ENCODE peak calls at places on chromosomes 1 and 21, in five cellular contexts. Y is transverse colon, T is lower leg skin, K is prostate gland, A is breast epithelium. U is an unnamed sample.

GRCh38 chr1:177130426-177130825 is 34.1 kb downstream of the ASTN1 start:
- DNase-seq in Y (no peak), T (no peak), K (no peak), A (no peak), U (no peak)

GRCh38 chr1:205232122-205232820 is 4.5 kb downstream of the TMCC2 start:
- DNase-seq in Y (no peak), T (peak; percentile 70), K (no peak), A (no peak), U (no peak)

GRCh38 chr1:88801575-88802208 is 89.7 kb downstream of the GTF2B start:
- DNase-seq in Y (no peak), T (no peak), K (no peak), A (no peak), U (no peak)

GRCh38 chr1:23530089-23530749 is 814 bp downstream of the E2F2 start:
- DNase-seq in Y (peak; percentile 38), T (no peak), K (no peak), A (no peak), U (peak; percentile 77)

GRCh38 chr1:89806612-89807011 is 14.2 kb upstream of the LRRC8D start:
- DNase-seq in Y (no peak), T (no peak), K (no peak), A (no peak), U (no peak)

GRCh38 chr1:245216356-245217110 is 61.7 kb downstream of the KIF26B start:
- DNase-seq in Y (no peak), T (no peak), K (no peak), A (no peak), U (no peak)

GRCh38 chr1:89632213-89633102 is 462 bp upstream of the LRRC8C start:
- DNase-seq in Y (peak; percentile 84), T (peak; percentile 96), K (peak; percentile 61), A (peak; percentile 55), U (peak; percentile 92)

GRCh38 chr1:37513795-37514349 is 694 bp downstream of the MEAF6 start:
- DNase-seq in Y (peak; percentile 33), T (no peak), K (no peak), A (peak; percentile 22), U (peak; percentile 46)

GRCh38 chr1:41492341-41492848 is 7.9 kb upstream of the EDN2 start:
- DNase-seq in Y (peak; percentile 60), T (no peak), K (no peak), A (no peak), U (peak; percentile 77)

GRCh38 chr1:47941609-47942237 is 55.5 kb downstream of the TRABD2B start:
- DNase-seq in Y (no peak), T (peak; percentile 23), K (no peak), A (no peak), U (no peak)

GRCh38 chr1:162370721-162371120 is 5.9 kb downstream of the SPATA46 start:
- DNase-seq in Y (no peak), T (peak; percentile 9), K (no peak), A (no peak), U (no peak)

GRCh38 chr1:26787381-26787705 is 407 bp upstream of the PIGV start:
- DNase-seq in Y (peak; percentile 61), T (no peak), K (no peak), A (no peak), U (no peak)

GRCh38 chr21:42834730-42835191 is 44.6 kb downstream of the WDR4 start:
- DNase-seq in Y (no peak), T (peak; percentile 70), K (no peak), A (no peak), U (no peak)

GRCh38 chr1:97893844-97894243 is 27.0 kb downstream of the DPYD start:
- DNase-seq in Y (no peak), T (no peak), K (no peak), A (no peak), U (no peak)

GRCh38 chr1:27577504-27578188 is 26.3 kb downstream of the AHDC1 start:
- DNase-seq in Y (no peak), T (no peak), K (no peak), A (no peak), U (no peak)

GRCh38 chr21:34936874-34937563 is 112.1 kb downstream of the RUNX1 start:
- DNase-seq in Y (no peak), T (no peak), K (no peak), A (no peak), U (no peak)

GRCh38 chr1:29332204-29332603 is 95.9 kb downstream of the PTPRU start:
- DNase-seq in Y (peak; percentile 24), T (no peak), K (no peak), A (no peak), U (peak; percentile 63)

GRCh38 chr1:204828352-204828850 is 42.3 kb upstream of the NFASC start:
- DNase-seq in Y (peak; percentile 71), T (no peak), K (no peak), A (peak; percentile 70), U (peak; percentile 33)

GRCh38 chr1:115215110-115215509 is 122.9 kb downstream of the NGF start:
- DNase-seq in Y (no peak), T (no peak), K (no peak), A (no peak), U (no peak)

GRCh38 chr1:89692601-89693503 is 59.9 kb downstream of the LRRC8C start:
- DNase-seq in Y (no peak), T (no peak), K (no peak), A (no peak), U (no peak)

GRCh38 chr1:181807251-181807650 is 254.3 kb downstream of the ZNF648 start:
- DNase-seq in Y (no peak), T (no peak), K (no peak), A (no peak), U (no peak)

GRCh38 chr21:38777521-38777920 is 28.2 kb upstream of the ETS2 start:
- DNase-seq in Y (no peak), T (peak; percentile 13), K (no peak), A (no peak), U (no peak)

GRCh38 chr1:177849130-177849529 is 120.7 kb downstream of the SEC16B start:
- DNase-seq in Y (no peak), T (no peak), K (no peak), A (no peak), U (no peak)

GRCh38 chr21:37849703-37850102 is 66.6 kb downstream of the KCNJ6 start:
- DNase-seq in Y (no peak), T (no peak), K (no peak), A (no peak), U (no peak)

GRCh38 chr1:70247122-70247521 is 25.9 kb downstream of the SRSF11 start:
- DNase-seq in Y (no peak), T (no peak), K (no peak), A (no peak), U (no peak)

GRCh38 chr1:158169105-158169504 is 11.6 kb upstream of the CD1D start:
- DNase-seq in Y (no peak), T (no peak), K (no peak), A (no peak), U (no peak)

GRCh38 chr1:66725885-66726665 is 26.2 kb upstream of the DYNLT5 start:
- DNase-seq in Y (peak; percentile 21), T (no peak), K (peak; percentile 37), A (no peak), U (peak; percentile 81)

GRCh38 chr1:58108783-58109182 is 437.7 kb downstream of the OMA1 start:
- DNase-seq in Y (no peak), T (no peak), K (no peak), A (no peak), U (no peak)

GRCh38 chr1:195831789-195832188 is 776.5 kb downstream of the KCNT2 start:
- DNase-seq in Y (no peak), T (no peak), K (no peak), A (no peak), U (no peak)

GRCh38 chr1:241357366-241358305 is 631 bp upstream of the RGS7 start:
- DNase-seq in Y (no peak), T (no peak), K (no peak), A (no peak), U (no peak)

GRCh38 chr1:64459743-64460142 is 10.2 kb upstream of the CACHD1 start:
- DNase-seq in Y (no peak), T (no peak), K (no peak), A (no peak), U (no peak)

GRCh38 chr1:244330318-244330625 is 121.4 kb downstream of the ADSS2 start:
- DNase-seq in Y (no peak), T (peak; percentile 28), K (no peak), A (no peak), U (no peak)

GRCh38 chr1:116465845-116466685 is 93.0 kb downstream of the ATP1A1 start:
- DNase-seq in Y (no peak), T (no peak), K (no peak), A (no peak), U (no peak)

GRCh38 chr1:84892657-84893618 is at the start of gene LPAR3:
- DNase-seq in Y (peak; percentile 51), T (no peak), K (peak; percentile 85), A (no peak), U (no peak)
- TF ChIP-seq POLR2A in Y (no peak), T (no peak), K (peak; percentile 76), A (no peak), U (no peak)

GRCh38 chr1:32753532-32754281 is 51.1 kb upstream of the SYNC start:
- DNase-seq in Y (peak; percentile 79), T (peak; percentile 92), K (peak; percentile 84), A (peak; percentile 80), U (peak; percentile 78)
- TF ChIP-seq POLR2A in Y (peak; percentile 10), T (no peak), K (peak; percentile 79), A (no peak), U (no peak)

GRCh38 chr1:198922638-198923430 is 284.0 kb downstream of the PTPRC start:
- DNase-seq in Y (no peak), T (no peak), K (no peak), A (no peak), U (no peak)

GRCh38 chr1:198918920-198919319 is 280.1 kb downstream of the PTPRC start:
- DNase-seq in Y (no peak), T (no peak), K (no peak), A (no peak), U (no peak)

GRCh38 chr1:198915327-198916231 is 276.7 kb downstream of the PTPRC start:
- DNase-seq in Y (no peak), T (no peak), K (no peak), A (no peak), U (no peak)

GRCh38 chr1:198923940-198924339 is 285.1 kb downstream of the PTPRC start:
- DNase-seq in Y (no peak), T (no peak), K (no peak), A (no peak), U (no peak)

GRCh38 chr1:198919667-198920398 is 281.0 kb downstream of the PTPRC start:
- DNase-seq in Y (no peak), T (no peak), K (no peak), A (no peak), U (no peak)
- TF ChIP-seq POLR2A in Y (no peak), T (no peak), K (no peak), A (no peak), U (no peak)

GRCh38 chr1:32240140-32240951 is 6.7 kb upstream of the FAM167B start:
- DNase-seq in Y (peak; percentile 87), T (peak; percentile 95), K (peak; percentile 76), A (peak; percentile 75), U (peak; percentile 61)
- TF ChIP-seq POLR2A in Y (peak; percentile 59), T (no peak), K (peak; percentile 90), A (no peak), U (no peak)

GRCh38 chr1:201023517-201023902 is at the start of gene KIF21B:
- DNase-seq in Y (peak; percentile 92), T (peak; percentile 94), K (peak; percentile 63), A (peak; percentile 56), U (peak; percentile 44)
- TF ChIP-seq POLR2A in Y (no peak), T (no peak), K (no peak), A (no peak), U (no peak)